ENCODE peak calls at places on chromosomes 6 and 20, in nine cellular contexts. R, V, D, J, T, U, O, G and F are unnamed samples.

GRCh38 chr6:19433101-19433500 is 404.1 kb upstream of the ID4 start:
- DNase-seq in R (no peak), V (no peak), D (no peak), J (no peak), T (no peak), U (no peak), O (no peak), G (no peak), F (no peak)

GRCh38 chr6:128307671-128308070 is 212.7 kb downstream of the PTPRK start:
- DNase-seq in R (no peak), V (no peak), D (no peak), J (no peak), T (no peak), U (no peak), O (no peak), G (no peak), F (no peak)

GRCh38 chr6:52568320-52568719 is 8.5 kb downstream of the TRAM2 start:
- DNase-seq in R (no peak), V (no peak), D (no peak), J (no peak), T (no peak), U (no peak), O (no peak), G (no peak), F (no peak)

GRCh38 chr6:3157151-3157933 is at the start of gene TUBB2A:
- DNase-seq in R (peak), V (peak), D (peak), J (peak), T (peak), U (peak), O (no peak), G (peak), F (no peak)

GRCh38 chr20:62739581-62740285 is 31.1 kb downstream of the NTSR1 start:
- DNase-seq in R (peak), V (no peak), D (no peak), J (no peak), T (no peak), U (no peak), O (no peak), G (no peak), F (no peak)

GRCh38 chr6:119147101-119148053 is 68.9 kb upstream of the FAM184A start:
- DNase-seq in R (no peak), V (no peak), D (no peak), J (no peak), T (peak), U (no peak), O (peak), G (no peak), F (peak)

GRCh38 chr20:37511605-37512275 is 9.3 kb upstream of the NNAT start:
- DNase-seq in R (no peak), V (no peak), D (no peak), J (no peak), T (no peak), U (no peak), O (no peak), G (no peak), F (no peak)

GRCh38 chr20:57991211-57991841 is 237.1 kb downstream of the ANKRD60 start:
- DNase-seq in R (no peak), V (no peak), D (no peak), J (peak), T (no peak), U (peak), O (no peak), G (no peak), F (peak)

GRCh38 chr6:16523550-16524379 is 237.5 kb downstream of the ATXN1 start:
- DNase-seq in R (no peak), V (no peak), D (no peak), J (no peak), T (peak), U (no peak), O (peak), G (no peak), F (no peak)

GRCh38 chr6:43807228-43808061 is 37.4 kb downstream of the VEGFA start:
- DNase-seq in R (no peak), V (peak), D (no peak), J (peak), T (no peak), U (no peak), O (no peak), G (no peak), F (no peak)

GRCh38 chr20:49345538-49345937 is 67.7 kb upstream of the ZNFX1 start:
- DNase-seq in R (peak), V (peak), D (no peak), J (no peak), T (no peak), U (no peak), O (no peak), G (no peak), F (no peak)

GRCh38 chr20:23096986-23097520 is 10.9 kb upstream of the CD93 start:
- DNase-seq in R (no peak), V (no peak), D (no peak), J (no peak), T (no peak), U (no peak), O (no peak), G (no peak), F (no peak)

GRCh38 chr6:151661509-151661908 is 146.0 kb upstream of the ESR1 start:
- DNase-seq in R (no peak), V (no peak), D (no peak), J (no peak), T (no peak), U (no peak), O (no peak), G (no peak), F (no peak)

GRCh38 chr6:43982084-43982625 is 145.1 kb downstream of the MRPL14 start:
- DNase-seq in R (no peak), V (no peak), D (no peak), J (peak), T (no peak), U (no peak), O (no peak), G (no peak), F (no peak)

GRCh38 chr20:25408890-25409289 is 1.4 kb downstream of the GINS1 start:
- DNase-seq in R (no peak), V (no peak), D (no peak), J (no peak), T (no peak), U (no peak), O (no peak), G (no peak), F (no peak)

GRCh38 chr6:56552212-56553130 is 90.2 kb downstream of the DST start:
- DNase-seq in R (no peak), V (no peak), D (no peak), J (no peak), T (no peak), U (no peak), O (peak), G (no peak), F (peak)

GRCh38 chr20:16551601-16552419 is 21.4 kb downstream of the KIF16B start:
- DNase-seq in R (no peak), V (no peak), D (no peak), J (no peak), T (no peak), U (no peak), O (no peak), G (no peak), F (no peak)

GRCh38 chr6:53585208-53585903 is 40.5 kb upstream of the GCLC start:
- DNase-seq in R (no peak), V (no peak), D (no peak), J (no peak), T (no peak), U (no peak), O (no peak), G (no peak), F (no peak)

GRCh38 chr6:8888468-8888867 is 453.1 kb upstream of the SLC35B3 start:
- DNase-seq in R (no peak), V (no peak), D (no peak), J (peak), T (no peak), U (no peak), O (no peak), G (peak), F (no peak)

GRCh38 chr6:48754631-48755030 is 643.6 kb upstream of the PTCHD4 start:
- DNase-seq in R (no peak), V (no peak), D (no peak), J (no peak), T (no peak), U (no peak), O (no peak), G (peak), F (no peak)

GRCh38 chr6:155154158-155154830 is 109.5 kb upstream of the CLDN20 start:
- DNase-seq in R (no peak), V (no peak), D (no peak), J (peak), T (peak), U (no peak), O (peak), G (no peak), F (peak)

GRCh38 chr6:10964684-10965083 is 77.8 kb downstream of the SYCP2L start:
- DNase-seq in R (no peak), V (no peak), D (no peak), J (no peak), T (no peak), U (no peak), O (no peak), G (no peak), F (no peak)

GRCh38 chr6:15477746-15478145 is 185.1 kb downstream of the DTNBP1 start:
- DNase-seq in R (no peak), V (no peak), D (no peak), J (no peak), T (no peak), U (no peak), O (no peak), G (no peak), F (no peak)

GRCh38 chr6:15475872-15476271 is 187.0 kb downstream of the DTNBP1 start:
- DNase-seq in R (no peak), V (no peak), D (no peak), J (no peak), T (no peak), U (no peak), O (no peak), G (no peak), F (no peak)

GRCh38 chr6:15475261-15475660 is 187.6 kb downstream of the DTNBP1 start:
- DNase-seq in R (no peak), V (no peak), D (no peak), J (no peak), T (no peak), U (no peak), O (no peak), G (no peak), F (no peak)

GRCh38 chr6:15474196-15474595 is 188.6 kb downstream of the DTNBP1 start:
- DNase-seq in R (no peak), V (no peak), D (no peak), J (no peak), T (no peak), U (no peak), O (no peak), G (no peak), F (no peak)

GRCh38 chr6:15476631-15477380 is 186.0 kb downstream of the DTNBP1 start:
- DNase-seq in R (no peak), V (no peak), D (no peak), J (no peak), T (peak), U (no peak), O (no peak), G (no peak), F (no peak)
- H3K4me3 ChIP-seq in R (no peak), V (no peak), D (no peak), J (no peak), T (no peak), U (no peak), O (no peak), G (no peak), F (no peak)

GRCh38 chr20:47524385-47524784 is 22.7 kb downstream of the NCOA3 start:
- DNase-seq in R (no peak), V (no peak), D (no peak), J (no peak), T (no peak), U (no peak), O (no peak), G (no peak), F (no peak)
- H3K4me3 ChIP-seq in R (no peak), V (no peak), D (no peak), J (no peak), T (no peak), U (no peak), O (no peak), G (no peak), F (no peak)

GRCh38 chr6:134172020-134172766 is 119.8 kb upstream of the SLC2A12 start:
- DNase-seq in R (no peak), V (no peak), D (no peak), J (no peak), T (no peak), U (no peak), O (no peak), G (no peak), F (no peak)

GRCh38 chr6:134169881-134170486 is 117.6 kb upstream of the SLC2A12 start:
- DNase-seq in R (no peak), V (no peak), D (no peak), J (no peak), T (no peak), U (no peak), O (no peak), G (no peak), F (no peak)

GRCh38 chr6:134173007-134173690 is 120.7 kb upstream of the SLC2A12 start:
- DNase-seq in R (no peak), V (no peak), D (no peak), J (no peak), T (no peak), U (no peak), O (no peak), G (no peak), F (no peak)

GRCh38 chr6:134170844-134171243 is 118.4 kb upstream of the SLC2A12 start:
- DNase-seq in R (no peak), V (no peak), D (no peak), J (no peak), T (no peak), U (no peak), O (no peak), G (no peak), F (no peak)

DNA sequence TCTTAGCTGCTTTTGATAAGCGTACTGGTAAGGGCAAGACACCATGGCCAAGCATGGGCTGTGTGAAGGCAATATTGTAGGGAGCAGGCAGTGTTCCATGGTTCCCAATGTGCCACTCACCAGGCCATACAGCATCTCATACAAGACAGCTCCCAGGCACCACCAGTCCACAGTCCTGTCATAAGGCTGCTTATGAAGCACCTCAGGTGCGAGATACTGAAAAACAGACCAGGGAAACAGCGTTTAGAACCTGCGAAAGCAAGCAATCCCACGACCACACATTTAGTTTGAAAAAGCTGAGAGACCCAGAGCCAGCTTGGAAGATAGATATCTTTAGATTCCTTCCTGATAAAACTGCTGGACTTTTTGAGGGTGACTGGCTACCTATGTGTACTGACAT is 119.1 kb upstream of the SLC2A12 start:
- DNase-seq in R (no peak), V (no peak), D (no peak), J (no peak), T (no peak), U (no peak), O (no peak), G (no peak), F (no peak)
- H3K4me3 ChIP-seq in R (peak), V (peak), D (no peak), J (peak), T (peak), U (no peak), O (peak), G (no peak), F (peak)

DNA sequence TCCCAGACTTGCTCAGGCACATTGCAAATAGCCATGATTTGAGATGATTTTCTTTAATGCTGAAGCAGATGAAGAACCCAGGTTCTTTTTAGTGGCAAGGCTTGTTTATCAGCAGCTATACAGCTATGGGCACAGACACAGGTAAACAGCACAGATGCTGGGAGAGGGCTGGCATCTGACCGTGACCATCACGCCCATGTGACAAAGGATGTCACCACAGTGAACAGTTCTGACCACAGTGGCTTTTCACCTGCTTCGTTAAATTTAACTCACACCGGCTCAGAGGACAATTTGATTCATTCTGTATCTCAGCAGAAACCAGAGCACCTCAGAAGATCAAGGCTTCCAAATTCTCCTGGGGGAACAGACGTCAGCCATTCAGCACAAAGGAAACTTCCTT is 142.6 kb downstream of the CDH26 start:
- DNase-seq in R (no peak), V (no peak), D (no peak), J (no peak), T (no peak), U (no peak), O (no peak), G (no peak), F (no peak)
- H3K4me3 ChIP-seq in R (no peak), V (no peak), D (no peak), J (no peak), T (no peak), U (no peak), O (no peak), G (no peak), F (no peak)

DNA sequence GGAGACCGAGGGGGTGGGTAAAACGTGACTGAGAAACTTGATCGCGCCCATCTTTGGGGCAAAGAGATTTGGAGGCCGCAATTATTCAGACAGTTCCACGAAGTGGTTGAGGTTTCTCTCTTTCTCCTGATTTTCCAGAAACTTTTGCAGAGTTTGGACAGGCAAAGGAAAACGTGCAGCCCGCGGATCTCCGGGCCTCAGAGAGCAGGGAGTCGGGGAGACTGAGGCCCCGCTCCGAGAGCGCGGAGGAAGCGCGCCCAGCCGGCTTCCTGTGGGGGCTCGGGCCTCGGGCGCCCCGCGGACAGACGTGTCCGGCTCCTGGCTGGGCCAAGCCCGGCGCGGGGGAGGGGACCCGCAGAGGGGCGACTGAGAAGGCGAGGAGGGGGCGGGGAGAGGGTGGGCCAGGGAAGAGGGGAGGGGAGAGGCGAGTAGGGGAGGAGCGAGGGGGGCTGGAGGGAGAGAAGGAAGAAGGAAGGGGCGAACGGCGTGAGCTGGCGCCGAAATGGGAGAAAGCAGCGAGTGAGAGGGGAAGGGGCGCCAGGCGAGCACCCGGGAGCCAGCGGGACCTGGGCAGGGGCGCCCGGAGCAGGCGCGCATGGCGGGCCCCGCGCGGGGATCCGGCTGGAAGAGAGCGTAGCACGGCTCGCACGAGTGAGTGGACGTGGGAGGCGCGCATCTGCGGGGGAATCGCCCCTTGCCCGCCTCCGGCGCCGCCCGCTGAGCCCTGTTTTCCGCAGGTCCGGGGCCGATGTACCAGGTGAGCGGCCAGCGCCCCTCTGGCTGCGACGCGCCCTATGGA is at the start of gene MDFI:
- DNase-seq in R (no peak), V (no peak), D (peak), J (peak), T (no peak), U (no peak), O (no peak), G (no peak), F (no peak)
- H3K4me3 ChIP-seq in R (peak), V (peak), D (peak), J (peak), T (no peak), U (peak), O (peak), G (no peak), F (peak)

GRCh38 chr6:15319677-15320076 is 73.8 kb downstream of the JARID2 start:
- DNase-seq in R (no peak), V (no peak), D (no peak), J (no peak), T (no peak), U (no peak), O (no peak), G (no peak), F (no peak)

GRCh38 chr6:15316754-15317153 is 70.9 kb downstream of the JARID2 start:
- DNase-seq in R (no peak), V (no peak), D (no peak), J (no peak), T (no peak), U (no peak), O (no peak), G (no peak), F (no peak)

GRCh38 chr6:15317934-15318902 is 72.3 kb downstream of the JARID2 start:
- DNase-seq in R (no peak), V (no peak), D (peak), J (no peak), T (no peak), U (no peak), O (no peak), G (no peak), F (no peak)

GRCh38 chr6:15320683-15321082 is 74.8 kb downstream of the JARID2 start:
- DNase-seq in R (no peak), V (no peak), D (no peak), J (no peak), T (no peak), U (no peak), O (no peak), G (no peak), F (no peak)

DNA sequence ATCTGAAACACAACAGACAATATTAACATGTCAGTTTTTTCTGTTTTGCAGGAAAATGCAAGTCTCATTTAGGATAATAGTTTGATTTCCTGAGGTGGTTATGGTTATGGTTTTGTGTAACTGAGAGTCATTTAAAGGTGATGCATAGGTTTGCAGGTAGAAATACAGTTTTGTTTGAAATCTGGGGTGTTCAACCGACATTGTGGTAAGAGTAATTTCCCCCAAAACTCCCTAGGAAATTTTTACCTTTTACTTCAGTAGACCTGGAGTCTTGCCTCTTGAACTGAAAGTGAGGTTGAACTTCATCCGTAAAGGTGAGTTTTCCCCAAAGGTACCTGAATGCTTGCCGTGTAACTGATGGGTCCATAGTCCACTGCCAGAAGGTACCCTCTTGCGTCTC is 71.4 kb downstream of the JARID2 start:
- DNase-seq in R (no peak), V (no peak), D (no peak), J (no peak), T (no peak), U (no peak), O (no peak), G (no peak), F (no peak)
- H3K4me3 ChIP-seq in R (no peak), V (no peak), D (no peak), J (no peak), T (no peak), U (no peak), O (no peak), G (no peak), F (no peak)